ENCODE peak calls at places on chromosomes 2 and 18, in six cellular contexts. One of them, this sample, is unnamed.

GRCh38 chr2:152730591-152731333 is 12.3 kb downstream of the ARL6IP6 start:
- DNase-seq in EL: no peak
- DNase-seq in head of caudate nucleus: no peak
- DNase-seq in iPS-NIHi11: no peak
- DNase-seq in prostate gland: peak; percentile 32
- DNase-seq in cardiac fibroblast: peak; percentile 23
- DNase-seq in this sample: no peak

GRCh38 chr2:237616373-237617304 is 10.7 kb upstream of the LRRFIP1 start:
- DNase-seq in iPS-NIHi11: no peak
- DNase-seq in EL: peak; percentile 70
- DNase-seq in head of caudate nucleus: no peak
- DNase-seq in prostate gland: no peak
- DNase-seq in cardiac fibroblast: peak; percentile 89
- DNase-seq in this sample: no peak

GRCh38 chr2:158893057-158893456 is 75.4 kb upstream of the TANC1 start:
- DNase-seq in prostate gland: peak; percentile 50
- DNase-seq in EL: peak; percentile 23
- DNase-seq in head of caudate nucleus: no peak
- DNase-seq in iPS-NIHi11: no peak
- DNase-seq in cardiac fibroblast: no peak
- DNase-seq in this sample: no peak

GRCh38 chr18:10265560-10266235 is 188.7 kb upstream of the APCDD1 start:
- DNase-seq in iPS-NIHi11: no peak
- DNase-seq in head of caudate nucleus: no peak
- DNase-seq in prostate gland: no peak
- DNase-seq in EL: peak; percentile 32
- DNase-seq in cardiac fibroblast: no peak
- DNase-seq in this sample: no peak

GRCh38 chr18:11108956-11109355 is 40.4 kb downstream of the PIEZO2 start:
- DNase-seq in prostate gland: no peak
- DNase-seq in head of caudate nucleus: no peak
- DNase-seq in cardiac fibroblast: no peak
- DNase-seq in EL: peak; percentile 9
- DNase-seq in iPS-NIHi11: no peak
- DNase-seq in this sample: no peak

GRCh38 chr2:82507657-82508056 is 1951.4 kb downstream of the SUCLG1 start:
- DNase-seq in head of caudate nucleus: no peak
- DNase-seq in EL: no peak
- DNase-seq in cardiac fibroblast: no peak
- DNase-seq in prostate gland: no peak
- DNase-seq in iPS-NIHi11: no peak
- DNase-seq in this sample: no peak

GRCh38 chr2:196677404-196677803 is 37.9 kb downstream of the CCDC150 start:
- DNase-seq in cardiac fibroblast: peak; percentile 43
- DNase-seq in head of caudate nucleus: no peak
- DNase-seq in prostate gland: no peak
- DNase-seq in iPS-NIHi11: no peak
- DNase-seq in EL: peak; percentile 45
- DNase-seq in this sample: peak; percentile 7

GRCh38 chr2:187003611-187004010 is 154.6 kb upstream of the ZSWIM2 start:
- DNase-seq in EL: no peak
- DNase-seq in prostate gland: no peak
- DNase-seq in head of caudate nucleus: no peak
- DNase-seq in iPS-NIHi11: no peak
- DNase-seq in cardiac fibroblast: no peak
- DNase-seq in this sample: no peak

GRCh38 chr2:221817052-221817451 is 244.9 kb upstream of the EPHA4 start:
- DNase-seq in head of caudate nucleus: no peak
- DNase-seq in EL: peak; percentile 53
- DNase-seq in cardiac fibroblast: peak; percentile 40
- DNase-seq in iPS-NIHi11: no peak
- DNase-seq in prostate gland: no peak
- DNase-seq in this sample: no peak

GRCh38 chr2:231321021-231321420 is 74.5 kb upstream of the B3GNT7 start:
- DNase-seq in head of caudate nucleus: no peak
- DNase-seq in iPS-NIHi11: no peak
- DNase-seq in EL: no peak
- DNase-seq in prostate gland: no peak
- DNase-seq in cardiac fibroblast: no peak
- DNase-seq in this sample: no peak

GRCh38 chr18:659597-659996 is 2.1 kb downstream of the TYMS start:
- DNase-seq in cardiac fibroblast: no peak
- DNase-seq in iPS-NIHi11: no peak
- DNase-seq in head of caudate nucleus: no peak
- DNase-seq in EL: no peak
- DNase-seq in prostate gland: no peak
- DNase-seq in this sample: no peak

GRCh38 chr2:109513749-109514588 is 99.8 kb downstream of the SEPTIN10 start:
- DNase-seq in iPS-NIHi11: no peak
- DNase-seq in prostate gland: no peak
- DNase-seq in head of caudate nucleus: no peak
- DNase-seq in cardiac fibroblast: peak; percentile 93
- DNase-seq in EL: peak; percentile 81
- DNase-seq in this sample: no peak

GRCh38 chr2:222319576-222320440 is 21.0 kb upstream of the PAX3 start:
- DNase-seq in iPS-NIHi11: peak; percentile 67
- DNase-seq in prostate gland: no peak
- DNase-seq in head of caudate nucleus: peak; percentile 39
- DNase-seq in cardiac fibroblast: no peak
- DNase-seq in EL: peak; percentile 28
- DNase-seq in this sample: peak; percentile 37

GRCh38 chr18:31741096-31741735 is 19.5 kb downstream of the SLC25A52 start:
- DNase-seq in prostate gland: peak; percentile 44
- DNase-seq in EL: peak; percentile 24
- DNase-seq in head of caudate nucleus: peak; percentile 70
- DNase-seq in iPS-NIHi11: peak; percentile 46
- DNase-seq in cardiac fibroblast: peak; percentile 54
- DNase-seq in this sample: no peak

GRCh38 chr2:7792031-7792651 is 874.9 kb downstream of the RNF144A start:
- DNase-seq in EL: no peak
- DNase-seq in cardiac fibroblast: no peak
- DNase-seq in prostate gland: peak; percentile 82
- DNase-seq in head of caudate nucleus: no peak
- DNase-seq in iPS-NIHi11: no peak
- DNase-seq in this sample: no peak

GRCh38 chr2:218605438-218605837 is 2.3 kb upstream of the PLCD4 start:
- DNase-seq in cardiac fibroblast: no peak
- DNase-seq in EL: peak; percentile 24
- DNase-seq in prostate gland: no peak
- DNase-seq in iPS-NIHi11: no peak
- DNase-seq in head of caudate nucleus: no peak
- DNase-seq in this sample: no peak

GRCh38 chr2:29013046-29013780 is 32.1 kb downstream of the TOGARAM2 start:
- DNase-seq in prostate gland: no peak
- DNase-seq in iPS-NIHi11: no peak
- DNase-seq in head of caudate nucleus: no peak
- DNase-seq in cardiac fibroblast: peak; percentile 42
- DNase-seq in EL: no peak
- DNase-seq in this sample: no peak

GRCh38 chr2:118371500-118371899 is 283.2 kb downstream of the INSIG2 start:
- DNase-seq in EL: peak; percentile 24
- DNase-seq in head of caudate nucleus: peak; percentile 11
- DNase-seq in prostate gland: no peak
- DNase-seq in cardiac fibroblast: peak; percentile 65
- DNase-seq in iPS-NIHi11: peak; percentile 68
- DNase-seq in this sample: no peak

GRCh38 chr2:41364842-41365241 is 683.0 kb upstream of the PKDCC start:
- DNase-seq in EL: no peak
- DNase-seq in prostate gland: no peak
- DNase-seq in head of caudate nucleus: no peak
- DNase-seq in iPS-NIHi11: no peak
- DNase-seq in cardiac fibroblast: no peak
- DNase-seq in this sample: no peak

GRCh38 chr2:191566347-191566746 is 111.6 kb upstream of the NABP1 start:
- DNase-seq in head of caudate nucleus: peak; percentile 71
- DNase-seq in iPS-NIHi11: peak; percentile 73
- DNase-seq in prostate gland: peak; percentile 29
- DNase-seq in EL: peak; percentile 73
- DNase-seq in cardiac fibroblast: peak; percentile 75
- DNase-seq in this sample: peak; percentile 19

GRCh38 chr18:40159141-40160017 is 1795.7 kb upstream of the PIK3C3 start:
- DNase-seq in prostate gland: no peak
- DNase-seq in iPS-NIHi11: peak; percentile 22
- DNase-seq in EL: no peak
- DNase-seq in head of caudate nucleus: no peak
- DNase-seq in cardiac fibroblast: peak; percentile 65
- DNase-seq in this sample: peak; percentile 10

GRCh38 chr2:70498054-70498453 is 55.6 kb downstream of the TGFA start:
- DNase-seq in iPS-NIHi11: peak; percentile 28
- DNase-seq in cardiac fibroblast: no peak
- DNase-seq in prostate gland: no peak
- DNase-seq in EL: peak; percentile 5
- DNase-seq in head of caudate nucleus: no peak
- DNase-seq in this sample: no peak

GRCh38 chr2:226213717-226214116 is 585.9 kb downstream of the IRS1 start:
- DNase-seq in prostate gland: no peak
- DNase-seq in head of caudate nucleus: no peak
- DNase-seq in cardiac fibroblast: peak; percentile 86
- DNase-seq in iPS-NIHi11: no peak
- DNase-seq in EL: peak; percentile 93
- DNase-seq in this sample: no peak

GRCh38 chr2:29106980-29107388 is 8.2 kb upstream of the CLIP4 start:
- DNase-seq in head of caudate nucleus: no peak
- DNase-seq in iPS-NIHi11: no peak
- DNase-seq in cardiac fibroblast: peak; percentile 62
- DNase-seq in EL: no peak
- DNase-seq in prostate gland: no peak
- DNase-seq in this sample: no peak

GRCh38 chr2:170887496-170888265 is 41.4 kb upstream of the GORASP2 start:
- DNase-seq in prostate gland: no peak
- DNase-seq in EL: peak; percentile 41
- DNase-seq in iPS-NIHi11: no peak
- DNase-seq in head of caudate nucleus: no peak
- DNase-seq in cardiac fibroblast: no peak
- DNase-seq in this sample: no peak

GRCh38 chr18:69936191-69936558 is 11.5 kb downstream of the CD226 start:
- DNase-seq in cardiac fibroblast: no peak
- DNase-seq in iPS-NIHi11: no peak
- DNase-seq in EL: no peak
- DNase-seq in head of caudate nucleus: no peak
- DNase-seq in prostate gland: no peak
- DNase-seq in this sample: no peak

GRCh38 chr2:179377296-179377695 is 112.7 kb upstream of the SESTD1 start:
- DNase-seq in prostate gland: no peak
- DNase-seq in EL: peak; percentile 30
- DNase-seq in cardiac fibroblast: peak; percentile 43
- DNase-seq in head of caudate nucleus: no peak
- DNase-seq in iPS-NIHi11: no peak
- DNase-seq in this sample: no peak

GRCh38 chr2:3135676-3136075 is 241.9 kb downstream of the EIPR1 start:
- DNase-seq in prostate gland: no peak
- DNase-seq in iPS-NIHi11: no peak
- DNase-seq in cardiac fibroblast: no peak
- DNase-seq in head of caudate nucleus: no peak
- DNase-seq in EL: no peak
- DNase-seq in this sample: no peak